ENCODE peak calls at places on chromosomes 12 and 14, in six cellular contexts. One of them, this sample, is unnamed.

GRCh38 chr14:88598097-88598675 is 35.3 kb downstream of the ZC3H14 start:
- DNase-seq in stimulated activated CD8-positive, alpha-beta memory T cell treated with anti-CD3 and anti-CD28 coated beads, Interleukin-4, amount 100 ng/mL, for 1 hour: no peak
- DNase-seq in smooth muscle cell of the brain vasculature: no peak
- DNase-seq in kidney tubule cell: no peak
- DNase-seq in anterior cingulate cortex: no peak
- DNase-seq in astrocyte of the spinal cord: no peak
- DNase-seq in this sample: no peak

GRCh38 chr14:94562019-94562418 is 777 bp downstream of the SERPINA4 start:
- DNase-seq in anterior cingulate cortex: no peak
- DNase-seq in kidney tubule cell: no peak
- DNase-seq in smooth muscle cell of the brain vasculature: no peak
- DNase-seq in astrocyte of the spinal cord: no peak
- DNase-seq in stimulated activated CD8-positive, alpha-beta memory T cell treated with anti-CD3 and anti-CD28 coated beads, Interleukin-4, amount 100 ng/mL, for 1 hour: no peak
- DNase-seq in this sample: no peak

GRCh38 chr12:128823216-128823915 is 392 bp downstream of the SLC15A4 start:
- DNase-seq in smooth muscle cell of the brain vasculature: no peak
- DNase-seq in astrocyte of the spinal cord: no peak
- DNase-seq in stimulated activated CD8-positive, alpha-beta memory T cell treated with anti-CD3 and anti-CD28 coated beads, Interleukin-4, amount 100 ng/mL, for 1 hour: no peak
- DNase-seq in kidney tubule cell: peak
- DNase-seq in anterior cingulate cortex: no peak
- DNase-seq in this sample: peak

GRCh38 chr14:71749613-71750238 is 182.5 kb upstream of the RGS6 start:
- DNase-seq in astrocyte of the spinal cord: no peak
- DNase-seq in smooth muscle cell of the brain vasculature: no peak
- DNase-seq in kidney tubule cell: peak
- DNase-seq in anterior cingulate cortex: no peak
- DNase-seq in stimulated activated CD8-positive, alpha-beta memory T cell treated with anti-CD3 and anti-CD28 coated beads, Interleukin-4, amount 100 ng/mL, for 1 hour: no peak
- DNase-seq in this sample: no peak

GRCh38 chr14:68564236-68564825 is 228.5 kb downstream of the ZFP36L1 start:
- DNase-seq in smooth muscle cell of the brain vasculature: no peak
- DNase-seq in anterior cingulate cortex: no peak
- DNase-seq in astrocyte of the spinal cord: no peak
- DNase-seq in stimulated activated CD8-positive, alpha-beta memory T cell treated with anti-CD3 and anti-CD28 coated beads, Interleukin-4, amount 100 ng/mL, for 1 hour: no peak
- DNase-seq in kidney tubule cell: no peak
- DNase-seq in this sample: no peak

GRCh38 chr14:52076334-52076733 is 7.5 kb upstream of the NID2 start:
- DNase-seq in kidney tubule cell: peak
- DNase-seq in astrocyte of the spinal cord: peak
- DNase-seq in anterior cingulate cortex: no peak
- DNase-seq in smooth muscle cell of the brain vasculature: no peak
- DNase-seq in stimulated activated CD8-positive, alpha-beta memory T cell treated with anti-CD3 and anti-CD28 coated beads, Interleukin-4, amount 100 ng/mL, for 1 hour: no peak
- DNase-seq in this sample: no peak

GRCh38 chr14:74551431-74551830 is 57.9 kb downstream of the ISCA2 start:
- DNase-seq in astrocyte of the spinal cord: no peak
- DNase-seq in kidney tubule cell: no peak
- DNase-seq in anterior cingulate cortex: no peak
- DNase-seq in smooth muscle cell of the brain vasculature: no peak
- DNase-seq in stimulated activated CD8-positive, alpha-beta memory T cell treated with anti-CD3 and anti-CD28 coated beads, Interleukin-4, amount 100 ng/mL, for 1 hour: no peak
- DNase-seq in this sample: no peak

GRCh38 chr12:132605892-132606291 is 4.5 kb downstream of the LRCOL1 start:
- DNase-seq in kidney tubule cell: no peak
- DNase-seq in smooth muscle cell of the brain vasculature: no peak
- DNase-seq in anterior cingulate cortex: no peak
- DNase-seq in stimulated activated CD8-positive, alpha-beta memory T cell treated with anti-CD3 and anti-CD28 coated beads, Interleukin-4, amount 100 ng/mL, for 1 hour: no peak
- DNase-seq in astrocyte of the spinal cord: no peak
- DNase-seq in this sample: no peak

GRCh38 chr14:89320381-89321000 is 96.5 kb downstream of the FOXN3 start:
- DNase-seq in stimulated activated CD8-positive, alpha-beta memory T cell treated with anti-CD3 and anti-CD28 coated beads, Interleukin-4, amount 100 ng/mL, for 1 hour: no peak
- DNase-seq in anterior cingulate cortex: no peak
- DNase-seq in astrocyte of the spinal cord: peak
- DNase-seq in smooth muscle cell of the brain vasculature: no peak
- DNase-seq in kidney tubule cell: no peak
- DNase-seq in this sample: no peak

GRCh38 chr14:88535149-88535548 is 19.7 kb downstream of the PTPN21 start:
- DNase-seq in kidney tubule cell: peak
- DNase-seq in smooth muscle cell of the brain vasculature: no peak
- DNase-seq in anterior cingulate cortex: no peak
- DNase-seq in astrocyte of the spinal cord: no peak
- DNase-seq in stimulated activated CD8-positive, alpha-beta memory T cell treated with anti-CD3 and anti-CD28 coated beads, Interleukin-4, amount 100 ng/mL, for 1 hour: no peak
- DNase-seq in this sample: no peak

GRCh38 chr12:58364389-58365086 is 423.2 kb downstream of the ATP23 start:
- DNase-seq in kidney tubule cell: peak
- DNase-seq in anterior cingulate cortex: no peak
- DNase-seq in smooth muscle cell of the brain vasculature: peak
- DNase-seq in astrocyte of the spinal cord: peak
- DNase-seq in stimulated activated CD8-positive, alpha-beta memory T cell treated with anti-CD3 and anti-CD28 coated beads, Interleukin-4, amount 100 ng/mL, for 1 hour: no peak
- DNase-seq in this sample: no peak

GRCh38 chr12:39369756-39370155 is 73.2 kb downstream of the KIF21A start:
- DNase-seq in anterior cingulate cortex: no peak
- DNase-seq in smooth muscle cell of the brain vasculature: no peak
- DNase-seq in stimulated activated CD8-positive, alpha-beta memory T cell treated with anti-CD3 and anti-CD28 coated beads, Interleukin-4, amount 100 ng/mL, for 1 hour: no peak
- DNase-seq in kidney tubule cell: no peak
- DNase-seq in astrocyte of the spinal cord: no peak
- DNase-seq in this sample: no peak

GRCh38 chr12:45834809-45835208 is 105.3 kb downstream of the ARID2 start:
- DNase-seq in kidney tubule cell: no peak
- DNase-seq in anterior cingulate cortex: no peak
- DNase-seq in astrocyte of the spinal cord: no peak
- DNase-seq in stimulated activated CD8-positive, alpha-beta memory T cell treated with anti-CD3 and anti-CD28 coated beads, Interleukin-4, amount 100 ng/mL, for 1 hour: no peak
- DNase-seq in smooth muscle cell of the brain vasculature: no peak
- DNase-seq in this sample: no peak

GRCh38 chr14:23005861-23006534 is 3.9 kb downstream of the C14orf93 start:
- DNase-seq in smooth muscle cell of the brain vasculature: no peak
- DNase-seq in astrocyte of the spinal cord: peak
- DNase-seq in stimulated activated CD8-positive, alpha-beta memory T cell treated with anti-CD3 and anti-CD28 coated beads, Interleukin-4, amount 100 ng/mL, for 1 hour: no peak
- DNase-seq in kidney tubule cell: no peak
- DNase-seq in anterior cingulate cortex: no peak
- DNase-seq in this sample: no peak

GRCh38 chr14:37824936-37825698 is 229.7 kb downstream of the TTC6 start:
- DNase-seq in kidney tubule cell: no peak
- DNase-seq in astrocyte of the spinal cord: peak
- DNase-seq in anterior cingulate cortex: no peak
- DNase-seq in smooth muscle cell of the brain vasculature: no peak
- DNase-seq in stimulated activated CD8-positive, alpha-beta memory T cell treated with anti-CD3 and anti-CD28 coated beads, Interleukin-4, amount 100 ng/mL, for 1 hour: no peak
- DNase-seq in this sample: no peak

GRCh38 chr14:83520837-83521236 is 1987.2 kb upstream of the SEL1L start:
- DNase-seq in stimulated activated CD8-positive, alpha-beta memory T cell treated with anti-CD3 and anti-CD28 coated beads, Interleukin-4, amount 100 ng/mL, for 1 hour: no peak
- DNase-seq in anterior cingulate cortex: no peak
- DNase-seq in smooth muscle cell of the brain vasculature: peak
- DNase-seq in kidney tubule cell: no peak
- DNase-seq in astrocyte of the spinal cord: peak
- DNase-seq in this sample: no peak

GRCh38 chr12:52270541-52271070 is 3.8 kb upstream of the KRT86 start:
- DNase-seq in kidney tubule cell: no peak
- DNase-seq in smooth muscle cell of the brain vasculature: no peak
- DNase-seq in anterior cingulate cortex: no peak
- DNase-seq in stimulated activated CD8-positive, alpha-beta memory T cell treated with anti-CD3 and anti-CD28 coated beads, Interleukin-4, amount 100 ng/mL, for 1 hour: no peak
- DNase-seq in astrocyte of the spinal cord: no peak
- DNase-seq in this sample: no peak

GRCh38 chr14:74604896-74605295 is 7.1 kb downstream of the LTBP2 start:
- DNase-seq in stimulated activated CD8-positive, alpha-beta memory T cell treated with anti-CD3 and anti-CD28 coated beads, Interleukin-4, amount 100 ng/mL, for 1 hour: no peak
- DNase-seq in smooth muscle cell of the brain vasculature: no peak
- DNase-seq in kidney tubule cell: no peak
- DNase-seq in anterior cingulate cortex: no peak
- DNase-seq in astrocyte of the spinal cord: no peak
- DNase-seq in this sample: no peak

GRCh38 chr14:93717968-93718320 is 70.3 kb downstream of the PRIMA1 start:
- DNase-seq in smooth muscle cell of the brain vasculature: no peak
- DNase-seq in anterior cingulate cortex: no peak
- DNase-seq in kidney tubule cell: no peak
- DNase-seq in astrocyte of the spinal cord: no peak
- DNase-seq in stimulated activated CD8-positive, alpha-beta memory T cell treated with anti-CD3 and anti-CD28 coated beads, Interleukin-4, amount 100 ng/mL, for 1 hour: no peak
- DNase-seq in this sample: no peak

GRCh38 chr12:45669093-45669492 is 60.4 kb upstream of the ARID2 start:
- DNase-seq in stimulated activated CD8-positive, alpha-beta memory T cell treated with anti-CD3 and anti-CD28 coated beads, Interleukin-4, amount 100 ng/mL, for 1 hour: no peak
- DNase-seq in astrocyte of the spinal cord: no peak
- DNase-seq in anterior cingulate cortex: no peak
- DNase-seq in kidney tubule cell: no peak
- DNase-seq in smooth muscle cell of the brain vasculature: no peak
- DNase-seq in this sample: no peak

GRCh38 chr12:50517456-50518048 is 12.8 kb downstream of the DIP2B start:
- DNase-seq in smooth muscle cell of the brain vasculature: no peak
- DNase-seq in stimulated activated CD8-positive, alpha-beta memory T cell treated with anti-CD3 and anti-CD28 coated beads, Interleukin-4, amount 100 ng/mL, for 1 hour: no peak
- DNase-seq in kidney tubule cell: peak
- DNase-seq in astrocyte of the spinal cord: peak
- DNase-seq in anterior cingulate cortex: no peak
- DNase-seq in this sample: no peak

GRCh38 chr12:96323906-96324305 is 76.3 kb downstream of the CDK17 start:
- DNase-seq in smooth muscle cell of the brain vasculature: no peak
- DNase-seq in anterior cingulate cortex: no peak
- DNase-seq in stimulated activated CD8-positive, alpha-beta memory T cell treated with anti-CD3 and anti-CD28 coated beads, Interleukin-4, amount 100 ng/mL, for 1 hour: no peak
- DNase-seq in astrocyte of the spinal cord: no peak
- DNase-seq in kidney tubule cell: no peak
- DNase-seq in this sample: no peak

GRCh38 chr12:40263616-40264409 is 39.0 kb downstream of the LRRK2 start:
- DNase-seq in astrocyte of the spinal cord: no peak
- DNase-seq in kidney tubule cell: no peak
- DNase-seq in smooth muscle cell of the brain vasculature: no peak
- DNase-seq in stimulated activated CD8-positive, alpha-beta memory T cell treated with anti-CD3 and anti-CD28 coated beads, Interleukin-4, amount 100 ng/mL, for 1 hour: no peak
- DNase-seq in anterior cingulate cortex: no peak
- DNase-seq in this sample: no peak

GRCh38 chr12:104953323-104953722 is 4.8 kb downstream of the SLC41A2 start:
- DNase-seq in kidney tubule cell: peak
- DNase-seq in smooth muscle cell of the brain vasculature: no peak
- DNase-seq in astrocyte of the spinal cord: no peak
- DNase-seq in anterior cingulate cortex: no peak
- DNase-seq in stimulated activated CD8-positive, alpha-beta memory T cell treated with anti-CD3 and anti-CD28 coated beads, Interleukin-4, amount 100 ng/mL, for 1 hour: no peak
- DNase-seq in this sample: no peak

GRCh38 chr12:129903956-129904769 is at the start of gene TMEM132D:
- DNase-seq in anterior cingulate cortex: peak
- DNase-seq in astrocyte of the spinal cord: peak
- DNase-seq in kidney tubule cell: no peak
- DNase-seq in stimulated activated CD8-positive, alpha-beta memory T cell treated with anti-CD3 and anti-CD28 coated beads, Interleukin-4, amount 100 ng/mL, for 1 hour: no peak
- DNase-seq in smooth muscle cell of the brain vasculature: no peak
- DNase-seq in this sample: no peak

GRCh38 chr14:51939211-51939705 is 50.1 kb upstream of the RTRAF start:
- DNase-seq in smooth muscle cell of the brain vasculature: no peak
- DNase-seq in astrocyte of the spinal cord: no peak
- DNase-seq in kidney tubule cell: no peak
- DNase-seq in stimulated activated CD8-positive, alpha-beta memory T cell treated with anti-CD3 and anti-CD28 coated beads, Interleukin-4, amount 100 ng/mL, for 1 hour: no peak
- DNase-seq in anterior cingulate cortex: no peak
- DNase-seq in this sample: no peak

GRCh38 chr12:41661141-41661540 is 473.0 kb downstream of the PDZRN4 start:
- DNase-seq in stimulated activated CD8-positive, alpha-beta memory T cell treated with anti-CD3 and anti-CD28 coated beads, Interleukin-4, amount 100 ng/mL, for 1 hour: no peak
- DNase-seq in anterior cingulate cortex: no peak
- DNase-seq in smooth muscle cell of the brain vasculature: no peak
- DNase-seq in kidney tubule cell: no peak
- DNase-seq in astrocyte of the spinal cord: no peak
- DNase-seq in this sample: no peak

GRCh38 chr14:52080817-52081755 is 12.2 kb upstream of the NID2 start:
- DNase-seq in kidney tubule cell: peak
- DNase-seq in anterior cingulate cortex: no peak
- DNase-seq in smooth muscle cell of the brain vasculature: no peak
- DNase-seq in astrocyte of the spinal cord: peak
- DNase-seq in stimulated activated CD8-positive, alpha-beta memory T cell treated with anti-CD3 and anti-CD28 coated beads, Interleukin-4, amount 100 ng/mL, for 1 hour: no peak
- DNase-seq in this sample: no peak

GRCh38 chr12:11542599-11542998 is 106.9 kb upstream of the ETV6 start:
- DNase-seq in anterior cingulate cortex: no peak
- DNase-seq in smooth muscle cell of the brain vasculature: no peak
- DNase-seq in astrocyte of the spinal cord: no peak
- DNase-seq in kidney tubule cell: no peak
- DNase-seq in stimulated activated CD8-positive, alpha-beta memory T cell treated with anti-CD3 and anti-CD28 coated beads, Interleukin-4, amount 100 ng/mL, for 1 hour: no peak
- DNase-seq in this sample: no peak

GRCh38 chr12:76030378-76031080 is 1.0 kb downstream of the PHLDA1 start:
- DNase-seq in smooth muscle cell of the brain vasculature: no peak
- DNase-seq in astrocyte of the spinal cord: no peak
- DNase-seq in stimulated activated CD8-positive, alpha-beta memory T cell treated with anti-CD3 and anti-CD28 coated beads, Interleukin-4, amount 100 ng/mL, for 1 hour: no peak
- DNase-seq in anterior cingulate cortex: peak
- DNase-seq in kidney tubule cell: peak
- DNase-seq in this sample: peak

GRCh38 chr12:98725481-98726247 is 80.6 kb downstream of the APAF1 start:
- DNase-seq in stimulated activated CD8-positive, alpha-beta memory T cell treated with anti-CD3 and anti-CD28 coated beads, Interleukin-4, amount 100 ng/mL, for 1 hour: no peak
- DNase-seq in kidney tubule cell: peak
- DNase-seq in anterior cingulate cortex: peak
- DNase-seq in smooth muscle cell of the brain vasculature: no peak
- DNase-seq in astrocyte of the spinal cord: peak
- DNase-seq in this sample: peak

GRCh38 chr12:106564678-106565329 is 18.0 kb upstream of the RFX4 start:
- DNase-seq in anterior cingulate cortex: no peak
- DNase-seq in astrocyte of the spinal cord: no peak
- DNase-seq in stimulated activated CD8-positive, alpha-beta memory T cell treated with anti-CD3 and anti-CD28 coated beads, Interleukin-4, amount 100 ng/mL, for 1 hour: no peak
- DNase-seq in smooth muscle cell of the brain vasculature: no peak
- DNase-seq in kidney tubule cell: peak
- DNase-seq in this sample: no peak

GRCh38 chr14:72740504-72740961 is 153.4 kb downstream of the DPF3 start:
- DNase-seq in smooth muscle cell of the brain vasculature: no peak
- DNase-seq in anterior cingulate cortex: no peak
- DNase-seq in kidney tubule cell: no peak
- DNase-seq in astrocyte of the spinal cord: no peak
- DNase-seq in stimulated activated CD8-positive, alpha-beta memory T cell treated with anti-CD3 and anti-CD28 coated beads, Interleukin-4, amount 100 ng/mL, for 1 hour: no peak
- DNase-seq in this sample: peak

GRCh38 chr12:45745861-45746277 is 16.4 kb downstream of the ARID2 start:
- DNase-seq in kidney tubule cell: peak
- DNase-seq in astrocyte of the spinal cord: peak
- DNase-seq in anterior cingulate cortex: no peak
- DNase-seq in smooth muscle cell of the brain vasculature: no peak
- DNase-seq in stimulated activated CD8-positive, alpha-beta memory T cell treated with anti-CD3 and anti-CD28 coated beads, Interleukin-4, amount 100 ng/mL, for 1 hour: no peak
- DNase-seq in this sample: no peak

GRCh38 chr14:64968651-64969050 is 3.5 kb downstream of the RAB15 start:
- DNase-seq in kidney tubule cell: no peak
- DNase-seq in stimulated activated CD8-positive, alpha-beta memory T cell treated with anti-CD3 and anti-CD28 coated beads, Interleukin-4, amount 100 ng/mL, for 1 hour: no peak
- DNase-seq in astrocyte of the spinal cord: peak
- DNase-seq in anterior cingulate cortex: no peak
- DNase-seq in smooth muscle cell of the brain vasculature: no peak
- DNase-seq in this sample: no peak

GRCh38 chr14:35509846-35510245 is 24.1 kb upstream of the INSM2 start:
- DNase-seq in astrocyte of the spinal cord: no peak
- DNase-seq in smooth muscle cell of the brain vasculature: no peak
- DNase-seq in stimulated activated CD8-positive, alpha-beta memory T cell treated with anti-CD3 and anti-CD28 coated beads, Interleukin-4, amount 100 ng/mL, for 1 hour: no peak
- DNase-seq in kidney tubule cell: no peak
- DNase-seq in anterior cingulate cortex: no peak
- DNase-seq in this sample: no peak

GRCh38 chr12:76340680-76341435 is 7.4 kb downstream of the BBS10 start:
- DNase-seq in smooth muscle cell of the brain vasculature: no peak
- DNase-seq in anterior cingulate cortex: no peak
- DNase-seq in kidney tubule cell: no peak
- DNase-seq in stimulated activated CD8-positive, alpha-beta memory T cell treated with anti-CD3 and anti-CD28 coated beads, Interleukin-4, amount 100 ng/mL, for 1 hour: no peak
- DNase-seq in astrocyte of the spinal cord: no peak
- DNase-seq in this sample: no peak

GRCh38 chr14:95361373-95362179 is 41.9 kb upstream of the CLMN start:
- DNase-seq in astrocyte of the spinal cord: no peak
- DNase-seq in kidney tubule cell: peak
- DNase-seq in smooth muscle cell of the brain vasculature: no peak
- DNase-seq in stimulated activated CD8-positive, alpha-beta memory T cell treated with anti-CD3 and anti-CD28 coated beads, Interleukin-4, amount 100 ng/mL, for 1 hour: no peak
- DNase-seq in anterior cingulate cortex: no peak
- DNase-seq in this sample: peak

This sample was measured in activated CD4-positive, alpha-beta memory T cell treated with anti-CD3 and anti-CD28 coated beads, Interleukin-2, amount 10 ng/mL, durations not matched to agents 7 days and 5 days.